ENCODE peak calls at places on chromosomes 1 and 21, in six cellular contexts. D is mesenteric fat pad, W is upper lobe of right lung, M is GM13977, I is NCI-H2081 treated with DMSO at 0.1 percent for 48 hours, E is fibroblast of gingiva. U is an unnamed sample.

GRCh38 chr1:96643519-96643918 is 78.1 kb upstream of the PTBP2 start:
- DNase-seq in D (no peak), W (no peak), M (no peak), I (no peak), E (no peak), U (no peak)

GRCh38 chr21:15430577-15430976 is 299.2 kb upstream of the USP25 start:
- DNase-seq in D (no peak), W (no peak), M (no peak), I (no peak), E (peak; percentile 6), U (no peak)

GRCh38 chr1:14921057-14921456 is 232.5 kb upstream of the TMEM51 start:
- DNase-seq in D (no peak), W (no peak), M (no peak), I (no peak), E (peak; percentile 52), U (no peak)

GRCh38 chr21:46599251-46599572 is 5.7 kb downstream of the S100B start:
- DNase-seq in D (no peak), W (no peak), M (peak; percentile 15), I (no peak), E (peak; percentile 85), U (no peak)

GRCh38 chr1:221074325-221074724 is 195.1 kb downstream of the HLX start:
- DNase-seq in D (no peak), W (no peak), M (no peak), I (no peak), E (peak; percentile 17), U (no peak)

GRCh38 chr1:226268421-226269124 is 40.4 kb downstream of the LIN9 start:
- DNase-seq in D (no peak), W (no peak), M (no peak), I (no peak), E (peak; percentile 40), U (no peak)

GRCh38 chr1:15181564-15181963 is 28.0 kb downstream of the TMEM51 start:
- DNase-seq in D (no peak), W (no peak), M (no peak), I (no peak), E (no peak), U (no peak)

GRCh38 chr1:95018602-95019369 is 54.0 kb downstream of the ALG14 start:
- DNase-seq in D (no peak), W (no peak), M (no peak), I (no peak), E (no peak), U (no peak)

GRCh38 chr1:221800831-221801610 is 59.1 kb upstream of the DUSP10 start:
- DNase-seq in D (no peak), W (no peak), M (no peak), I (no peak), E (no peak), U (no peak)

GRCh38 chr1:230321741-230322420 is 104.3 kb downstream of the PGBD5 start:
- DNase-seq in D (peak; percentile 76), W (no peak), M (no peak), I (no peak), E (no peak), U (no peak)

GRCh38 chr21:39523930-39524329 is 72.2 kb downstream of the SH3BGR start:
- DNase-seq in D (no peak), W (no peak), M (no peak), I (no peak), E (no peak), U (no peak)

GRCh38 chr1:233254039-233254362 is 41.5 kb downstream of the PCNX2 start:
- DNase-seq in D (no peak), W (no peak), M (no peak), I (no peak), E (no peak), U (no peak)

U was measured in thoracic aorta.